ENCODE peak calls at places on chromosomes 5 and 9, in eight cellular contexts. O is GM04503, C is NCI-H510A, V is RPMI7951, R is H7, F is iris pigment epithelial cell, J is NCI-H524, Q is WTC11. T is an unnamed sample.

GRCh38 chr9:34603610-34604231 is 8.2 kb downstream of the RPP25L start:
- DNase-seq in O (peak; percentile 18), C (peak; percentile 23), V (peak; percentile 60), R (peak; percentile 93), F (peak; percentile 60), J (peak; percentile 84), Q (peak; percentile 96), T (peak; percentile 84)

GRCh38 chr5:83255268-83255667 is 177.9 kb downstream of the XRCC4 start:
- DNase-seq in O (peak; percentile 6), C (no peak), V (peak; percentile 45), R (no peak), F (peak; percentile 43), J (no peak), Q (no peak), T (no peak)

GRCh38 chr9:129406278-129407225 is 214.3 kb downstream of the C9orf50 start:
- DNase-seq in O (no peak), C (no peak), V (no peak), R (peak; percentile 73), F (no peak), J (no peak), Q (peak; percentile 37), T (no peak)

GRCh38 chr9:101486693-101487442 is 46.8 kb upstream of the RNF20 start:
- DNase-seq in O (no peak), C (peak; percentile 61), V (peak; percentile 73), R (peak; percentile 90), F (peak; percentile 56), J (peak; percentile 90), Q (peak; percentile 82), T (peak; percentile 67)

GRCh38 chr9:70563437-70564204 is 149.2 kb upstream of the KLF9 start:
- DNase-seq in O (peak; percentile 93), C (no peak), V (peak; percentile 83), R (no peak), F (peak; percentile 89), J (no peak), Q (no peak), T (no peak)

GRCh38 chr5:132262882-132263547 is 5.5 kb downstream of the PDLIM4 start:
- DNase-seq in O (no peak), C (no peak), V (no peak), R (no peak), F (no peak), J (no peak), Q (no peak), T (no peak)

GRCh38 chr5:161380550-161380949 is 166.0 kb downstream of the GABRB2 start:
- DNase-seq in O (no peak), C (no peak), V (no peak), R (no peak), F (no peak), J (no peak), Q (no peak), T (no peak)

GRCh38 chr9:34547960-34548603 is 25.3 kb upstream of the ENHO start:
- DNase-seq in O (peak; percentile 30), C (no peak), V (peak; percentile 49), R (peak; percentile 95), F (peak; percentile 53), J (peak; percentile 67), Q (peak; percentile 88), T (peak; percentile 81)

GRCh38 chr9:136131629-136132499 is 13.2 kb upstream of the TMEM250 start:
- DNase-seq in O (no peak), C (no peak), V (no peak), R (no peak), F (no peak), J (no peak), Q (no peak), T (no peak)

GRCh38 chr5:125059255-125060050 is 313.0 kb upstream of the ZNF608 start:
- DNase-seq in O (no peak), C (no peak), V (peak; percentile 82), R (no peak), F (peak; percentile 31), J (no peak), Q (no peak), T (no peak)

GRCh38 chr5:43623048-43623447 is 20.1 kb downstream of the NNT start:
- DNase-seq in O (no peak), C (no peak), V (peak; percentile 11), R (no peak), F (no peak), J (no peak), Q (no peak), T (no peak)

GRCh38 chr5:98999631-99000030 is 70.8 kb upstream of the CHD1 start:
- DNase-seq in O (no peak), C (no peak), V (no peak), R (no peak), F (no peak), J (no peak), Q (no peak), T (no peak)

GRCh38 chr9:101030022-101030391 is 1.5 kb downstream of the PLPPR1 start:
- DNase-seq in O (no peak), C (no peak), V (no peak), R (peak; percentile 9), F (no peak), J (no peak), Q (no peak), T (no peak)

GRCh38 chr5:125766706-125767105 is 656.5 kb upstream of the GRAMD2B start:
- DNase-seq in O (no peak), C (no peak), V (no peak), R (no peak), F (no peak), J (no peak), Q (no peak), T (no peak)

GRCh38 chr5:166363071-166363470 is 1928.4 kb upstream of the WWC1 start:
- DNase-seq in O (no peak), C (no peak), V (no peak), R (no peak), F (no peak), J (no peak), Q (no peak), T (no peak)